ENCODE peak calls at places on chromosomes 5 and 9, in seven cellular contexts. Z, M, G, A, K, E and I are unnamed samples.

GRCh38 chr5:173764321-173765029 is 123.7 kb upstream of the CPEB4 start:
- DNase-seq in E (peak; percentile 16), G (peak; percentile 96), M (peak; percentile 32), Z (peak; percentile 97), K (no peak), A (peak; percentile 96), I (peak; percentile 35)

GRCh38 chr5:39411985-39412384 is 12.8 kb downstream of the DAB2 start:
- DNase-seq in Z (no peak), K (no peak), G (no peak), M (no peak), A (no peak), E (no peak), I (no peak)

GRCh38 chr9:37032713-37033112 is 1.4 kb downstream of the PAX5 start:
- DNase-seq in G (no peak), Z (no peak), K (no peak), A (no peak), M (no peak), E (no peak), I (no peak)

GRCh38 chr5:1037671-1038416 is 29.2 kb downstream of the NKD2 start:
- DNase-seq in M (no peak), G (no peak), K (no peak), Z (no peak), A (no peak), E (no peak), I (peak; percentile 2)

GRCh38 chr5:132821350-132821749 is 8.2 kb downstream of the SOWAHA start:
- DNase-seq in A (no peak), E (no peak), Z (no peak), M (no peak), G (no peak), K (no peak), I (no peak)

GRCh38 chr5:138506370-138507113 is 36.5 kb downstream of the ETF1 start:
- DNase-seq in A (no peak), E (no peak), K (no peak), Z (no peak), G (no peak), M (no peak), I (no peak)

GRCh38 chr5:141880961-141881801 is 3.0 kb upstream of the PCDH1 start:
- DNase-seq in K (no peak), E (no peak), Z (peak; percentile 50), G (no peak), M (peak; percentile 27), A (no peak), I (no peak)

GRCh38 chr9:113906411-113907110 is 30.5 kb downstream of the ZNF618 start:
- DNase-seq in G (peak; percentile 61), M (no peak), E (no peak), K (no peak), Z (peak; percentile 24), A (peak; percentile 41), I (no peak)

GRCh38 chr9:93909242-93909616 is 45.9 kb downstream of the BARX1 start:
- DNase-seq in M (no peak), Z (no peak), K (no peak), G (no peak), E (no peak), A (no peak), I (no peak)

GRCh38 chr5:88942967-88943291 is 59.9 kb upstream of the MEF2C start:
- DNase-seq in Z (no peak), A (no peak), M (no peak), E (no peak), K (no peak), G (no peak), I (no peak)

GRCh38 chr5:124575731-124576130 is 170.7 kb downstream of the ZNF608 start:
- DNase-seq in M (no peak), G (no peak), Z (no peak), A (no peak), E (no peak), K (no peak), I (no peak)

GRCh38 chr5:166370928-166371690 is 1920.3 kb upstream of the WWC1 start:
- DNase-seq in E (no peak), M (no peak), G (peak; percentile 46), Z (peak; percentile 11), A (no peak), K (no peak), I (no peak)

GRCh38 chr5:150180241-150181027 is 9.4 kb upstream of the SLC6A7 start:
- DNase-seq in M (no peak), G (no peak), A (peak; percentile 12), K (no peak), Z (peak; percentile 13), E (no peak), I (no peak)

GRCh38 chr9:36902861-36903524 is 131.1 kb downstream of the PAX5 start:
- DNase-seq in K (no peak), Z (no peak), A (no peak), M (no peak), G (no peak), E (no peak), I (no peak)

GRCh38 chr5:68421667-68422220 is 206.2 kb downstream of the PIK3R1 start:
- DNase-seq in G (no peak), Z (no peak), A (no peak), M (no peak), E (no peak), K (no peak), I (no peak)

DNA sequence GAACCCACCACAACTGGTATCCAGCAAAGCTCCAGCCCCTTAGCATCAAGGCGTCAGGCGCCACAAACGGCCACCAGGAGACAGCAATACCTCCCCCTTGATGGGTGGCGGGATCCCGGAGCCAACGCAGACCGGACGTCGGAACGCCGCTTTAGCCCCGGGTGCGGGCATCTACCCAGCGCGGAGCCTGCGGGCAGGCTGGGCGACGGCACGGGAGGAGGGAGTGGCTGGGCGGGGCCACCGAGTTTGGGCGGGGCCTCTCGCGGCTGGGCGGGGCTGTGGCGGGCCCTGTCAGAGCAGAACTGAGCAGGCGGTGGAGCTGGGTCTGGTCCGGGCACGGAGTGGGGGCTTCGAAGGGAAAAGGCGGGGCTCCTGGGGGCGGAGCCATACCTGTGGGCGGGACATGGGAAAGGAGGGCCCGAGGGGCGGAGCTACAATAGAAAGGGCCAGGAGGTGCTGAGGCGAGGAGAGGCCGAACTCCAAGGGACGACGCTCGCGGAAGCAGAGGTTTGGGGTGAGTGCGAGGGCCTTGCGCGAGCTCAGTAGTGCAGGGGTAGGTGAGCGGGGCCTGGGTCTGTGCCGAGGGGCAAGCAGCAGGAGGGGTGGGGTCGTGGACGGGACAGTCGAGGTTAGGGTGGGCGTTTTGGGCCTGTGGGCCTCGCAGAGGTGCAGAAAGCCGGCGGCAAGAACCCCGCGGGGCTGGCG is 40.2 kb upstream of the GARNL3 start:
- DNase-seq in A (peak; percentile 69), M (peak; percentile 97), Z (peak; percentile 59), E (peak; percentile 86), K (peak; percentile 89), G (peak; percentile 82), I (peak; percentile 98)
- TF ChIP-seq CTCF in A (peak; percentile 20), M (peak; percentile 35), Z (peak; percentile 22), E (peak; percentile 44), K (no peak), G (peak; percentile 34), I (no peak)

DNA sequence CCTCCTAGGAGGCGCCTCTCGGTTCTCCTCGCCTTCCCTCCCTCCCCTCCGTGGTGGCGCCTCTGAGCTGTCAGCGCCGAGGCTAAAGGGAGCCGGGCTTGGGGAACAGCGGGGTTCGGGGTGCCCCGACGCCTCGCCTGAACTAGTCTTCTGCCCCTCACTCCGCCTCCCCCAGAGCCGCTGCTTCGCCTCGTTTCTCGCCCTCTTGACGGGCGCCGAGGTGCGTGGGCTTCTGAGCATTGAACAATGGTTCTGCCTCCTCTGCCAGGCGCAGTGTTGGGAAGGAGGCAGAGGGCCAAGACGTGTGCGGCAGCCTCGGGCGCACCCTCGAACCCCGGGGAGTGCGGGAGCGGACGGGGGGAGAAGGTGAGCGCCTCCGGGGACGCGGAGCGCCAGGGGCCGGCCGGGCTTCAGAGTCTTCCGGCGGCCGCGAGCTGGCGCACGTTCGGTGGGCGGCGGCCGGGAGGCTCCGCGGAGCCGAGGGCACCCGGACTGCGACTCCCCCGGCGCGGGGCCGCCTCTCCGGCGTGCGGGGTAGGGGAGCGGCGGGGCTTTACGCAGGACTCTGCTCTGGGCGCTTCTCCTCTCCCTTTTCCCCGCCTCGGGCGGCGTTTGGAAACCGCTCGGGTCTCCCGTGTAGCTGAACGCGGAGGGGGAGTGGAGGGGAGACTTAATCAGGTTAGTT is 916 bp downstream of the VLDLR start:
- DNase-seq in E (peak; percentile 32), A (peak; percentile 17), K (no peak), G (no peak), Z (peak; percentile 22), M (peak; percentile 59), I (peak; percentile 61)
- TF ChIP-seq CTCF in E (peak; percentile 12), A (no peak), K (no peak), G (no peak), Z (no peak), M (no peak), I (no peak)

GRCh38 chr5:78361226-78361993 is 993 bp downstream of the SCAMP1 start:
- DNase-seq in A (peak; percentile 78), K (no peak), G (peak; percentile 64), E (peak; percentile 5), M (peak; percentile 50), Z (peak; percentile 64), I (peak; percentile 7)
- TF ChIP-seq CTCF in A (peak; percentile 22), K (peak; percentile 68), G (peak; percentile 31), E (peak; percentile 45), M (peak; percentile 16), Z (peak; percentile 17), I (no peak)

GRCh38 chr9:121720992-121721350 is 69.5 kb downstream of the DAB2IP start:
- DNase-seq in A (no peak), G (no peak), M (no peak), K (no peak), E (no peak), Z (no peak), I (no peak)
- TF ChIP-seq CTCF in A (no peak), G (peak; percentile 35), M (peak; percentile 17), K (no peak), E (no peak), Z (no peak), I (no peak)

GRCh38 chr9:97313746-97314145 is 6.3 kb downstream of the CCDC180 start:
- DNase-seq in K (no peak), E (no peak), M (no peak), G (no peak), A (no peak), Z (no peak), I (no peak)

GRCh38 chr9:97310896-97311295 is 3.4 kb downstream of the CCDC180 start:
- DNase-seq in G (no peak), A (no peak), Z (no peak), K (no peak), M (no peak), E (no peak), I (no peak)

GRCh38 chr9:97312556-97312955 is 5.1 kb downstream of the CCDC180 start:
- DNase-seq in E (no peak), M (no peak), G (no peak), A (no peak), Z (no peak), K (no peak), I (no peak)

GRCh38 chr9:97313243-97313642 is 5.8 kb downstream of the CCDC180 start:
- DNase-seq in M (no peak), E (no peak), A (no peak), G (no peak), Z (no peak), K (no peak), I (no peak)

GRCh38 chr9:97312101-97312500 is 4.6 kb downstream of the CCDC180 start:
- DNase-seq in E (no peak), Z (no peak), G (no peak), K (no peak), A (no peak), M (no peak), I (no peak)
- TF ChIP-seq CTCF in E (no peak), Z (no peak), G (no peak), K (no peak), A (no peak), M (no peak), I (no peak)

GRCh38 chr9:107861075-107861474 is 371.5 kb upstream of the KLF4 start:
- DNase-seq in Z (no peak), M (no peak), E (no peak), G (no peak), A (no peak), K (no peak), I (no peak)
- TF ChIP-seq CTCF in Z (no peak), M (peak; percentile 16), E (no peak), G (no peak), A (no peak), K (no peak), I (no peak)